ENCODE peak calls at places on chromosome 21, in eight cellular contexts. B is Caki2; S is aorta; O is stimulated activated CD4-positive, alpha-beta T cell treated with anti-CD3 and anti-CD28 coated beads, Interleukin-2, amount 100 ng/mL, for 48 hours; L is T1000; Q is NCI-H1105; V is A172; T is islet precursor cell. N is an unnamed sample.

GRCh38 chr21:43361493-43362296 is 65.2 kb downstream of the SIK1 start:
- DNase-seq in B (no peak), T (no peak), S (no peak), O (peak; percentile 15), Q (no peak), L (no peak), V (no peak), N (no peak)

GRCh38 chr21:32426592-32427051 is 14.1 kb downstream of the EVA1C start:
- DNase-seq in Q (no peak), O (no peak), L (no peak), V (peak; percentile 54), B (no peak), S (no peak), T (no peak), N (no peak)

GRCh38 chr21:17352937-17353655 is 159.7 kb upstream of the CXADR start:
- DNase-seq in S (no peak), V (no peak), B (no peak), L (no peak), O (no peak), T (no peak), Q (peak; percentile 92), N (peak; percentile 66)

GRCh38 chr21:27645285-27645684 is 678.4 kb upstream of the ADAMTS5 start:
- DNase-seq in L (no peak), B (no peak), O (no peak), S (no peak), Q (no peak), T (no peak), V (no peak), N (no peak)

GRCh38 chr21:41762236-41762635 is 4.6 kb downstream of the RIPK4 start:
- DNase-seq in B (peak; percentile 51), V (no peak), O (no peak), L (no peak), S (peak; percentile 62), Q (no peak), T (peak; percentile 70), N (no peak)

GRCh38 chr21:34888569-34889286 is 160.4 kb downstream of the RUNX1 start:
- DNase-seq in L (peak; percentile 92), S (peak; percentile 97), B (peak; percentile 95), O (peak; percentile 78), V (peak; percentile 90), Q (peak; percentile 76), T (peak; percentile 97), N (peak; percentile 89)

GRCh38 chr21:34599534-34600101 is 15.3 kb downstream of the RCAN1 start:
- DNase-seq in L (no peak), B (no peak), Q (no peak), T (peak; percentile 18), V (peak; percentile 69), S (no peak), O (no peak), N (no peak)

GRCh38 chr21:29490016-29490415 is 191.3 kb downstream of the BACH1 start:
- DNase-seq in S (no peak), V (no peak), O (no peak), Q (no peak), T (no peak), L (no peak), B (no peak), N (no peak)

GRCh38 chr21:42786884-42787283 is 92.5 kb downstream of the WDR4 start:
- DNase-seq in L (no peak), V (no peak), S (no peak), O (no peak), Q (no peak), T (no peak), B (no peak), N (no peak)

GRCh38 chr21:42114646-42115045 is 43.5 kb downstream of the UMODL1 start:
- DNase-seq in B (no peak), S (no peak), O (no peak), V (no peak), L (no peak), Q (no peak), T (no peak), N (no peak)

GRCh38 chr21:38255718-38256117 is 1.1 kb upstream of the KCNJ15 start:
- DNase-seq in Q (no peak), V (no peak), O (no peak), T (no peak), L (no peak), B (no peak), S (no peak), N (no peak)

GRCh38 chr21:38351961-38352521 is 95.2 kb downstream of the KCNJ15 start:
- DNase-seq in Q (peak; percentile 37), O (no peak), T (peak; percentile 75), V (peak; percentile 74), L (no peak), S (no peak), B (peak; percentile 44), N (no peak)

GRCh38 chr21:23543334-23543733 is 2063.9 kb downstream of the MRPL39 start:
- DNase-seq in V (no peak), T (no peak), S (no peak), Q (no peak), L (no peak), B (no peak), O (no peak), N (no peak)

GRCh38 chr21:14116080-14116481 is 94.7 kb downstream of the LIPI start:
- DNase-seq in Q (no peak), V (no peak), S (no peak), T (no peak), O (no peak), B (no peak), L (no peak), N (no peak)

GRCh38 chr21:42364304-42364865 is 1.9 kb downstream of the TFF1 start:
- DNase-seq in L (no peak), O (no peak), T (no peak), B (no peak), Q (no peak), V (no peak), S (no peak), N (no peak)

GRCh38 chr21:37207441-37208009 is 59.6 kb downstream of the VPS26C start:
- DNase-seq in O (no peak), T (peak; percentile 87), B (peak; percentile 67), Q (no peak), V (peak; percentile 25), S (peak; percentile 77), L (no peak), N (peak; percentile 52)